ENCODE peak calls at places on chromosome 15, in four cellular contexts. E is fibroblast of lung, H is IMR-90, A is BE2C. B is an unnamed sample.

GRCh38 chr15:82854554-82854953 is 45.1 kb downstream of the WHAMM start:
- DNase-seq in E (no peak), H (no peak), A (no peak), B (no peak)

GRCh38 chr15:43515731-43516130 is 1.7 kb upstream of the MAP1A start:
- DNase-seq in E (no peak), H (no peak), A (no peak), B (no peak)

GRCh38 chr15:52114256-52114655 is 1.7 kb upstream of the BCL2L10 start:
- DNase-seq in E (no peak), H (no peak), A (no peak), B (no peak)

GRCh38 chr15:59260090-59260489 is 53.4 kb downstream of the LDHAL6B start:
- DNase-seq in E (no peak), H (no peak), A (no peak), B (no peak)

GRCh38 chr15:27672537-27672936 is 426.6 kb downstream of the OCA2 start:
- DNase-seq in E (no peak), H (no peak), A (no peak), B (no peak)

GRCh38 chr15:82538961-82539689 is 1.1 kb downstream of the RPS17 start:
- DNase-seq in E (no peak), H (no peak), A (no peak), B (no peak)

GRCh38 chr15:91948001-91948608 is 94.6 kb downstream of the SLCO3A1 start:
- DNase-seq in E (peak), H (peak), A (peak), B (no peak)

GRCh38 chr15:80854104-80854503 is 74.9 kb downstream of the CEMIP start:
- DNase-seq in E (no peak), H (no peak), A (no peak), B (no peak)

GRCh38 chr15:64038878-64039277 is 7.4 kb downstream of the DAPK2 start:
- DNase-seq in E (no peak), H (no peak), A (no peak), B (no peak)

GRCh38 chr15:77064539-77065308 is 6.2 kb downstream of the TSPAN3 start:
- DNase-seq in E (no peak), H (peak), A (no peak), B (no peak)

GRCh38 chr15:69593488-69593887 is 140.9 kb downstream of the RPLP1 start:
- DNase-seq in E (no peak), H (no peak), A (no peak), B (no peak)

GRCh38 chr15:45112592-45113379 is 1.2 kb downstream of the DUOX2 start:
- DNase-seq in E (no peak), H (no peak), A (peak), B (no peak)

GRCh38 chr15:84638103-84638502 is 16.0 kb downstream of the WDR73 start:
- DNase-seq in E (no peak), H (peak), A (no peak), B (no peak)

GRCh38 chr15:32909431-32909830 is 191.6 kb downstream of the GREM1 start:
- DNase-seq in E (peak), H (peak), A (no peak), B (no peak)

GRCh38 chr15:45162771-45163507 is 24.8 kb downstream of the SHF start:
- DNase-seq in E (peak), H (peak), A (peak), B (peak)

GRCh38 chr15:75720787-75721461 is 8.3 kb upstream of the CSPG4 start:
- DNase-seq in E (no peak), H (no peak), A (peak), B (no peak)

GRCh38 chr15:74399511-74400312 is 32.3 kb upstream of the CYP11A1 start:
- DNase-seq in E (peak), H (peak), A (no peak), B (peak)

GRCh38 chr15:90624278-90624930 is 92.7 kb upstream of the BLM start:
- DNase-seq in E (no peak), H (no peak), A (no peak), B (no peak)

GRCh38 chr15:67678948-67679347 is 136.4 kb downstream of the MAP2K5 start:
- DNase-seq in E (no peak), H (no peak), A (no peak), B (no peak)

GRCh38 chr15:40307421-40308165 is at the start of gene PLCB2:
- DNase-seq in E (no peak), H (no peak), A (peak), B (peak)

GRCh38 chr15:31270767-31271166 is 55.9 kb upstream of the KLF13 start:
- DNase-seq in E (no peak), H (no peak), A (peak), B (no peak)

GRCh38 chr15:48177875-48178611 is at the start of gene MYEF2:
- DNase-seq in E (peak), H (peak), A (peak), B (peak)

GRCh38 chr15:99873451-99873850 is 140.2 kb upstream of the LYSMD4 start:
- DNase-seq in E (no peak), H (no peak), A (no peak), B (no peak)

GRCh38 chr15:65028921-65029735 is at the start of gene MTFMT:
- DNase-seq in E (peak), H (peak), A (peak), B (peak)

GRCh38 chr15:98896802-98897732 is 110.5 kb downstream of the PGPEP1L start:
- DNase-seq in E (peak), H (peak), A (no peak), B (no peak)

GRCh38 chr15:66046326-66046725 is 177.0 kb downstream of the RAB11A start:
- DNase-seq in E (no peak), H (no peak), A (no peak), B (no peak)

GRCh38 chr15:90597477-90598052 is 67.8 kb downstream of the CRTC3 start:
- DNase-seq in E (no peak), H (no peak), A (no peak), B (no peak)

GRCh38 chr15:98920091-98920880 is 87.3 kb downstream of the PGPEP1L start:
- DNase-seq in E (no peak), H (no peak), A (no peak), B (no peak)

GRCh38 chr15:31263751-31264533 is 62.7 kb upstream of the KLF13 start:
- DNase-seq in E (no peak), H (no peak), A (peak), B (peak)

GRCh38 chr15:81813215-81813614 is 232.6 kb downstream of the MEX3B start:
- DNase-seq in E (peak), H (no peak), A (no peak), B (no peak)

GRCh38 chr15:88985547-88986393 is 72.6 kb upstream of the MFGE8 start:
- DNase-seq in E (no peak), H (no peak), A (no peak), B (no peak)

GRCh38 chr15:45435124-45435903 is 57.0 kb upstream of the GATM start:
- DNase-seq in E (no peak), H (no peak), A (no peak), B (no peak)

GRCh38 chr15:31236184-31237041 is 90.2 kb upstream of the KLF13 start:
- DNase-seq in E (peak), H (peak), A (peak), B (no peak)

B was measured in T-cell.